ENCODE peak calls at places on chromosomes 3 and 15, in nine cellular contexts. R is heart right ventricle; A is stimulated activated CD4-positive, alpha-beta T cell treated with anti-CD3 and anti-CD28 coated beads, Interleukin-15, amount 100 ng/mL, for 24 hours; H is NCI-H774; D is activated CD4-positive, alpha-beta T cell treated with anti-CD3 and anti-CD28 coated beads, Interleukin-2, amount 50 U/mL, for 24 hours; Q is H4; T is AG08396; L is NCI-H1092; Y is Ammon's horn. U is an unnamed sample.

GRCh38 chr3:116201032-116201690 is 244.1 kb downstream of the LSAMP start:
- DNase-seq in L (no peak), R (no peak), T (no peak), Q (no peak), A (no peak), H (no peak), Y (peak), D (no peak), U (no peak)

GRCh38 chr3:171680690-171681416 is 129.4 kb downstream of the PLD1 start:
- DNase-seq in A (no peak), L (no peak), H (no peak), D (no peak), T (no peak), Y (no peak), Q (no peak), R (no peak), U (no peak)

GRCh38 chr3:125137432-125138033 is 75.0 kb downstream of the SLC12A8 start:
- DNase-seq in T (peak), A (no peak), Q (no peak), D (no peak), L (no peak), R (no peak), Y (no peak), H (no peak), U (no peak)

GRCh38 chr3:59064276-59064675 is 14.5 kb upstream of the CFAP20DC start:
- DNase-seq in L (no peak), Q (no peak), T (no peak), A (no peak), D (no peak), R (no peak), Y (no peak), H (no peak), U (no peak)

GRCh38 chr3:150972379-150972985 is at the start of gene CLRN1:
- DNase-seq in Y (no peak), A (no peak), Q (no peak), H (no peak), D (no peak), T (no peak), L (no peak), R (no peak), U (no peak)

GRCh38 chr15:91336691-91337090 is 236.6 kb downstream of the SV2B start:
- DNase-seq in T (no peak), D (no peak), R (no peak), Y (no peak), L (no peak), H (no peak), Q (no peak), A (no peak), U (no peak)

GRCh38 chr3:50237754-50238548 is 1.9 kb downstream of the GNAI2 start:
- DNase-seq in D (peak), Q (peak), A (peak), H (peak), T (peak), Y (peak), R (peak), L (peak), U (peak)

GRCh38 chr3:153357436-153357835 is 195.4 kb downstream of the RAP2B start:
- DNase-seq in A (no peak), R (no peak), Y (peak), T (no peak), L (no peak), D (no peak), Q (no peak), H (peak), U (no peak)

GRCh38 chr15:58212909-58213526 is 74.8 kb downstream of the AQP9 start:
- DNase-seq in A (no peak), L (no peak), R (no peak), T (peak), H (no peak), D (no peak), Q (peak), Y (no peak), U (no peak)

GRCh38 chr15:68318931-68319909 is 41.7 kb downstream of the FEM1B start:
- DNase-seq in A (no peak), D (no peak), R (no peak), Y (no peak), H (no peak), Q (no peak), L (no peak), T (no peak), U (no peak)

GRCh38 chr3:178206554-178206953 is 329.7 kb upstream of the KCNMB2 start:
- DNase-seq in D (no peak), H (no peak), Y (no peak), T (no peak), R (no peak), A (no peak), L (no peak), Q (no peak), U (no peak)

GRCh38 chr15:34795267-34796081 is at the start of gene ACTC1:
- DNase-seq in A (peak), Y (no peak), L (no peak), H (no peak), Q (no peak), T (peak), R (peak), D (no peak), U (peak)

GRCh38 chr3:47464603-47465002 is 11.1 kb downstream of the SCAP start:
- DNase-seq in L (no peak), H (no peak), Y (no peak), R (no peak), A (no peak), Q (no peak), D (no peak), T (no peak), U (no peak)

GRCh38 chr3:146072824-146073223 is 88.2 kb downstream of the PLOD2 start:
- DNase-seq in R (no peak), T (peak), Y (no peak), D (no peak), Q (no peak), A (no peak), L (no peak), H (no peak), U (no peak)

GRCh38 chr3:47323431-47324277 is 40.9 kb downstream of the KLHL18 start:
- DNase-seq in A (no peak), Y (no peak), T (no peak), Q (no peak), D (no peak), L (no peak), H (no peak), R (no peak), U (no peak)

GRCh38 chr15:93942140-93942808 is 289.1 kb upstream of the MCTP2 start:
- DNase-seq in T (no peak), L (no peak), Y (no peak), R (no peak), Q (no peak), D (no peak), A (no peak), H (peak), U (no peak)

GRCh38 chr3:135964160-135964955 is 1.2 kb upstream of the PPP2R3A start:
- DNase-seq in Y (no peak), A (no peak), R (no peak), L (no peak), D (no peak), T (no peak), H (no peak), Q (no peak), U (no peak)

GRCh38 chr3:16461463-16462245 is 51.8 kb downstream of the RFTN1 start:
- DNase-seq in R (no peak), Q (no peak), T (no peak), L (peak), D (no peak), A (no peak), Y (no peak), H (peak), U (no peak)

GRCh38 chr3:108223928-108224327 is 1.7 kb upstream of the IFT57 start:
- DNase-seq in D (no peak), T (no peak), Y (peak), L (no peak), R (no peak), A (no peak), Q (no peak), H (no peak), U (no peak)

GRCh38 chr3:19149388-19149787 is 1.1 kb downstream of the KCNH8 start:
- DNase-seq in Q (no peak), L (no peak), A (peak), H (no peak), R (no peak), D (no peak), Y (peak), T (peak), U (no peak)

U was measured in Right ventricle myocardium superior.